ENCODE peak calls at places on chromosomes 11 and 22, in eight cellular contexts. I, W, E, G, O, V, L and X are unnamed samples.

GRCh38 chr11:118334746-118335145 is 7.8 kb downstream of the CD3D start:
- DNase-seq in I (no peak), W (no peak), E (no peak), G (no peak), O (no peak), V (no peak), L (no peak), X (no peak)

GRCh38 chr11:69178819-69179482 is 23.2 kb downstream of the SMIM38 start:
- DNase-seq in I (no peak), W (no peak), E (no peak), G (no peak), O (no peak), V (no peak), L (no peak), X (no peak)

GRCh38 chr11:125514336-125515101 is 18.5 kb upstream of the FEZ1 start:
- DNase-seq in I (peak; percentile 49), W (peak; percentile 56), E (no peak), G (peak; percentile 13), O (no peak), V (no peak), L (no peak), X (peak; percentile 41)

GRCh38 chr11:117908959-117909610 is 20.1 kb downstream of the TMPRSS13 start:
- DNase-seq in I (no peak), W (no peak), E (no peak), G (no peak), O (peak; percentile 66), V (no peak), L (no peak), X (no peak)

GRCh38 chr22:16949561-16949960 is 58.5 kb downstream of the GAB4 start:
- DNase-seq in I (peak; percentile 4), W (no peak), E (no peak), G (no peak), O (no peak), V (no peak), L (no peak), X (no peak)

GRCh38 chr11:117000741-117001096 is 97.5 kb downstream of the SIK3 start:
- DNase-seq in I (no peak), W (no peak), E (no peak), G (no peak), O (no peak), V (no peak), L (no peak), X (no peak)

GRCh38 chr11:43377380-43377779 is 18.7 kb downstream of the TTC17 start:
- DNase-seq in I (no peak), W (no peak), E (no peak), G (no peak), O (no peak), V (no peak), L (no peak), X (no peak)

GRCh38 chr11:34654491-34655334 is 33.8 kb downstream of the EHF start:
- DNase-seq in I (no peak), W (no peak), E (no peak), G (no peak), O (no peak), V (no peak), L (no peak), X (peak; percentile 14)

GRCh38 chr22:17921871-17922821 is 102.2 kb downstream of the MICAL3 start:
- DNase-seq in I (no peak), W (no peak), E (no peak), G (no peak), O (no peak), V (no peak), L (no peak), X (peak; percentile 67)

GRCh38 chr22:40001800-40002577 is 7.2 kb downstream of the FAM83F start:
- DNase-seq in I (no peak), W (no peak), E (no peak), G (no peak), O (no peak), V (no peak), L (no peak), X (no peak)

GRCh38 chr11:44726278-44727113 is at the start of gene TSPAN18:
- DNase-seq in I (peak; percentile 13), W (no peak), E (peak; percentile 48), G (peak; percentile 67), O (no peak), V (no peak), L (no peak), X (no peak)

GRCh38 chr11:44029507-44029845 is 18.3 kb upstream of the ACCSL start:
- DNase-seq in I (no peak), W (no peak), E (no peak), G (no peak), O (no peak), V (no peak), L (no peak), X (no peak)